ENCODE peak calls at places on chromosome 12, in nine cellular contexts. One of them, this sample, is unnamed.

GRCh38 chr12:3473171-3473570 is 17.8 kb upstream of the PRMT8 start:
- DNase-seq in neural crest cell: no peak
- DNase-seq in Calu3: no peak
- DNase-seq in sigmoid colon: no peak
- DNase-seq in NCI-H2171 treated with DMSO at 0.1 percent for 48 hours: no peak
- DNase-seq in mucosa of gallbladder: no peak
- DNase-seq in BE2C: no peak
- DNase-seq in gastrocnemius medialis: no peak
- DNase-seq in naive thymus-derived CD4-positive, alpha-beta T cell: no peak
- DNase-seq in this sample: no peak

GRCh38 chr12:65923228-65923627 is 98.9 kb downstream of the HMGA2 start:
- DNase-seq in neural crest cell: no peak
- DNase-seq in Calu3: no peak
- DNase-seq in sigmoid colon: no peak
- DNase-seq in NCI-H2171 treated with DMSO at 0.1 percent for 48 hours: no peak
- DNase-seq in mucosa of gallbladder: no peak
- DNase-seq in BE2C: no peak
- DNase-seq in gastrocnemius medialis: no peak
- DNase-seq in naive thymus-derived CD4-positive, alpha-beta T cell: no peak
- DNase-seq in this sample: no peak

GRCh38 chr12:4416276-4416675 is 29.3 kb downstream of the FGF6 start:
- DNase-seq in neural crest cell: no peak
- DNase-seq in Calu3: no peak
- DNase-seq in sigmoid colon: no peak
- DNase-seq in NCI-H2171 treated with DMSO at 0.1 percent for 48 hours: no peak
- DNase-seq in mucosa of gallbladder: no peak
- DNase-seq in BE2C: no peak
- DNase-seq in gastrocnemius medialis: no peak
- DNase-seq in naive thymus-derived CD4-positive, alpha-beta T cell: no peak
- DNase-seq in this sample: no peak

GRCh38 chr12:4974217-4974616 is 64.5 kb downstream of the KCNA1 start:
- DNase-seq in neural crest cell: no peak
- DNase-seq in Calu3: no peak
- DNase-seq in sigmoid colon: no peak
- DNase-seq in NCI-H2171 treated with DMSO at 0.1 percent for 48 hours: no peak
- DNase-seq in mucosa of gallbladder: no peak
- DNase-seq in BE2C: no peak
- DNase-seq in gastrocnemius medialis: no peak
- DNase-seq in naive thymus-derived CD4-positive, alpha-beta T cell: no peak
- DNase-seq in this sample: no peak

GRCh38 chr12:57047981-57048380 is 1.9 kb downstream of the MYO1A start:
- DNase-seq in neural crest cell: no peak
- DNase-seq in Calu3: no peak
- DNase-seq in sigmoid colon: no peak
- DNase-seq in NCI-H2171 treated with DMSO at 0.1 percent for 48 hours: no peak
- DNase-seq in mucosa of gallbladder: no peak
- DNase-seq in BE2C: no peak
- DNase-seq in gastrocnemius medialis: no peak
- DNase-seq in naive thymus-derived CD4-positive, alpha-beta T cell: no peak
- DNase-seq in this sample: peak

GRCh38 chr12:45235087-45236025 is 19.5 kb downstream of the ANO6 start:
- DNase-seq in neural crest cell: no peak
- DNase-seq in Calu3: peak
- DNase-seq in sigmoid colon: peak
- DNase-seq in NCI-H2171 treated with DMSO at 0.1 percent for 48 hours: no peak
- DNase-seq in mucosa of gallbladder: peak
- DNase-seq in BE2C: no peak
- DNase-seq in gastrocnemius medialis: peak
- DNase-seq in naive thymus-derived CD4-positive, alpha-beta T cell: no peak
- DNase-seq in this sample: no peak

GRCh38 chr12:85874064-85874463 is at the start of gene NTS:
- DNase-seq in neural crest cell: no peak
- DNase-seq in Calu3: no peak
- DNase-seq in sigmoid colon: no peak
- DNase-seq in NCI-H2171 treated with DMSO at 0.1 percent for 48 hours: no peak
- DNase-seq in mucosa of gallbladder: no peak
- DNase-seq in BE2C: no peak
- DNase-seq in gastrocnemius medialis: no peak
- DNase-seq in naive thymus-derived CD4-positive, alpha-beta T cell: no peak
- DNase-seq in this sample: no peak

GRCh38 chr12:112979281-112979680 is 962 bp downstream of the OAS2 start:
- DNase-seq in neural crest cell: no peak
- DNase-seq in Calu3: no peak
- DNase-seq in sigmoid colon: no peak
- DNase-seq in NCI-H2171 treated with DMSO at 0.1 percent for 48 hours: no peak
- DNase-seq in mucosa of gallbladder: no peak
- DNase-seq in BE2C: no peak
- DNase-seq in gastrocnemius medialis: no peak
- DNase-seq in naive thymus-derived CD4-positive, alpha-beta T cell: peak
- DNase-seq in this sample: no peak

GRCh38 chr12:92108651-92109050 is 37.0 kb downstream of the BTG1 start:
- DNase-seq in neural crest cell: no peak
- DNase-seq in Calu3: no peak
- DNase-seq in sigmoid colon: peak
- DNase-seq in NCI-H2171 treated with DMSO at 0.1 percent for 48 hours: peak
- DNase-seq in mucosa of gallbladder: no peak
- DNase-seq in BE2C: peak
- DNase-seq in gastrocnemius medialis: no peak
- DNase-seq in naive thymus-derived CD4-positive, alpha-beta T cell: no peak
- DNase-seq in this sample: peak